ENCODE peak calls at places on chromosomes 1 and 21, in six cellular contexts. One of them, this sample, is unnamed.

GRCh38 chr1:31790140-31790539 is 25.7 kb downstream of the SPOCD1 start:
- DNase-seq in NCI-H82: no peak
- DNase-seq in KBM-7: no peak
- DNase-seq in NCI-H69: no peak
- DNase-seq in WERI-Rb-1: peak
- DNase-seq in stimulated activated CD4-positive, alpha-beta T cell treated with anti-CD3 and anti-CD28 coated beads, Interleukin-2, amount 100 ng/mL, for 48 hours: no peak
- DNase-seq in this sample: no peak

GRCh38 chr1:241828576-241828975 is 19.4 kb upstream of the EXO1 start:
- DNase-seq in stimulated activated CD4-positive, alpha-beta T cell treated with anti-CD3 and anti-CD28 coated beads, Interleukin-2, amount 100 ng/mL, for 48 hours: no peak
- DNase-seq in KBM-7: no peak
- DNase-seq in WERI-Rb-1: no peak
- DNase-seq in NCI-H69: no peak
- DNase-seq in NCI-H82: no peak
- DNase-seq in this sample: peak

GRCh38 chr1:204254031-204254661 is 40.4 kb upstream of the GOLT1A start:
- DNase-seq in NCI-H69: no peak
- DNase-seq in KBM-7: no peak
- DNase-seq in NCI-H82: no peak
- DNase-seq in stimulated activated CD4-positive, alpha-beta T cell treated with anti-CD3 and anti-CD28 coated beads, Interleukin-2, amount 100 ng/mL, for 48 hours: no peak
- DNase-seq in WERI-Rb-1: no peak
- DNase-seq in this sample: no peak

GRCh38 chr1:7008975-7009740 is 223.9 kb downstream of the CAMTA1 start:
- DNase-seq in KBM-7: no peak
- DNase-seq in NCI-H82: no peak
- DNase-seq in WERI-Rb-1: no peak
- DNase-seq in stimulated activated CD4-positive, alpha-beta T cell treated with anti-CD3 and anti-CD28 coated beads, Interleukin-2, amount 100 ng/mL, for 48 hours: no peak
- DNase-seq in NCI-H69: no peak
- DNase-seq in this sample: no peak

GRCh38 chr1:25369241-25369640 is 31.1 kb downstream of the TMEM50A start:
- DNase-seq in NCI-H69: no peak
- DNase-seq in KBM-7: no peak
- DNase-seq in stimulated activated CD4-positive, alpha-beta T cell treated with anti-CD3 and anti-CD28 coated beads, Interleukin-2, amount 100 ng/mL, for 48 hours: no peak
- DNase-seq in WERI-Rb-1: no peak
- DNase-seq in NCI-H82: no peak
- DNase-seq in this sample: no peak

GRCh38 chr21:38760017-38760761 is 45.5 kb upstream of the ETS2 start:
- DNase-seq in WERI-Rb-1: peak
- DNase-seq in NCI-H69: no peak
- DNase-seq in KBM-7: no peak
- DNase-seq in NCI-H82: peak
- DNase-seq in stimulated activated CD4-positive, alpha-beta T cell treated with anti-CD3 and anti-CD28 coated beads, Interleukin-2, amount 100 ng/mL, for 48 hours: no peak
- DNase-seq in this sample: no peak

GRCh38 chr1:240515505-240515904 is 96.5 kb downstream of the GREM2 start:
- DNase-seq in WERI-Rb-1: no peak
- DNase-seq in KBM-7: no peak
- DNase-seq in NCI-H82: no peak
- DNase-seq in stimulated activated CD4-positive, alpha-beta T cell treated with anti-CD3 and anti-CD28 coated beads, Interleukin-2, amount 100 ng/mL, for 48 hours: no peak
- DNase-seq in NCI-H69: peak
- DNase-seq in this sample: peak

GRCh38 chr1:153494976-153495535 is 34.6 kb upstream of the S100A7 start:
- DNase-seq in WERI-Rb-1: peak
- DNase-seq in NCI-H82: peak
- DNase-seq in KBM-7: peak
- DNase-seq in NCI-H69: peak
- DNase-seq in stimulated activated CD4-positive, alpha-beta T cell treated with anti-CD3 and anti-CD28 coated beads, Interleukin-2, amount 100 ng/mL, for 48 hours: peak
- DNase-seq in this sample: peak

GRCh38 chr1:159229896-159230295 is 25.2 kb downstream of the ACKR1 start:
- DNase-seq in KBM-7: no peak
- DNase-seq in stimulated activated CD4-positive, alpha-beta T cell treated with anti-CD3 and anti-CD28 coated beads, Interleukin-2, amount 100 ng/mL, for 48 hours: no peak
- DNase-seq in NCI-H69: no peak
- DNase-seq in NCI-H82: no peak
- DNase-seq in WERI-Rb-1: no peak
- DNase-seq in this sample: no peak

GRCh38 chr1:212981571-212982328 is 31.4 kb downstream of the VASH2 start:
- DNase-seq in WERI-Rb-1: peak
- DNase-seq in NCI-H69: peak
- DNase-seq in NCI-H82: peak
- DNase-seq in KBM-7: no peak
- DNase-seq in stimulated activated CD4-positive, alpha-beta T cell treated with anti-CD3 and anti-CD28 coated beads, Interleukin-2, amount 100 ng/mL, for 48 hours: no peak
- DNase-seq in this sample: no peak

GRCh38 chr1:85259866-85260345 is 444 bp upstream of the C1orf52 start:
- DNase-seq in KBM-7: no peak
- DNase-seq in NCI-H69: no peak
- DNase-seq in stimulated activated CD4-positive, alpha-beta T cell treated with anti-CD3 and anti-CD28 coated beads, Interleukin-2, amount 100 ng/mL, for 48 hours: no peak
- DNase-seq in WERI-Rb-1: no peak
- DNase-seq in NCI-H82: no peak
- DNase-seq in this sample: no peak

GRCh38 chr1:215710340-215710971 is 143.4 kb downstream of the KCTD3 start:
- DNase-seq in NCI-H82: peak
- DNase-seq in WERI-Rb-1: peak
- DNase-seq in KBM-7: peak
- DNase-seq in stimulated activated CD4-positive, alpha-beta T cell treated with anti-CD3 and anti-CD28 coated beads, Interleukin-2, amount 100 ng/mL, for 48 hours: peak
- DNase-seq in NCI-H69: peak
- DNase-seq in this sample: peak